ENCODE peak calls at places on chromosomes 2 and 18, in six cellular contexts. I is activated CD8-positive, alpha-beta memory T cell treated with anti-CD3 and anti-CD28 coated beads, Interleukin-2, amount 50 U/mL, for 48 hours; Z is activated naive CD8-positive, alpha-beta T cell treated with anti-CD3 and anti-CD28 coated beads, Interleukin-2, amount 10 ng/mL, durations not matched to agents 7 days and 5 days; P is SW 1271; G is putamen; R is hypothalamus. V is an unnamed sample.

GRCh38 chr2:213188971-213189899 is 37.8 kb upstream of the IKZF2 start:
- DNase-seq in R (no peak), G (no peak), I (no peak), Z (no peak), P (no peak), V (no peak)

GRCh38 chr18:67219821-67220220 is 296.7 kb downstream of the DSEL start:
- DNase-seq in G (no peak), I (no peak), R (no peak), Z (no peak), P (no peak), V (no peak)

GRCh38 chr2:224884188-224884587 is 158.1 kb downstream of the DOCK10 start:
- DNase-seq in R (no peak), G (no peak), P (no peak), I (no peak), Z (no peak), V (no peak)

GRCh38 chr2:239445771-239446524 is 45.1 kb upstream of the HDAC4 start:
- DNase-seq in Z (no peak), I (no peak), P (no peak), G (peak; percentile 94), R (peak; percentile 36), V (peak; percentile 99)

GRCh38 chr2:42348113-42348805 is 12.8 kb downstream of the COX7A2L start:
- DNase-seq in R (no peak), G (no peak), I (no peak), P (no peak), Z (no peak), V (no peak)

GRCh38 chr2:174606336-174606735 is 8.7 kb upstream of the WIPF1 start:
- DNase-seq in G (no peak), R (no peak), P (no peak), I (no peak), Z (no peak), V (peak; percentile 68)

GRCh38 chr2:222268311-222268980 is 30.4 kb downstream of the PAX3 start:
- DNase-seq in G (no peak), I (no peak), R (no peak), P (no peak), Z (no peak), V (no peak)

GRCh38 chr18:63138469-63139340 is 180.9 kb downstream of the BCL2 start:
- DNase-seq in P (no peak), I (no peak), Z (no peak), R (no peak), G (no peak), V (no peak)

GRCh38 chr2:240078631-240079030 is 25.3 kb upstream of the OR6B3 start:
- DNase-seq in I (no peak), P (no peak), Z (no peak), R (no peak), G (no peak), V (no peak)

GRCh38 chr2:198757069-198757468 is 700.7 kb downstream of the SATB2 start:
- DNase-seq in P (no peak), G (no peak), I (no peak), R (no peak), Z (no peak), V (no peak)

GRCh38 chr2:48016620-48017019 is 110.3 kb upstream of the FBXO11 start:
- DNase-seq in I (no peak), G (no peak), Z (no peak), R (no peak), P (peak; percentile 7), V (no peak)

GRCh38 chr2:231732604-231733003 is 24.3 kb downstream of the PTMA start:
- DNase-seq in G (no peak), Z (no peak), R (no peak), I (no peak), P (no peak), V (no peak)

GRCh38 chr2:60432202-60432601 is 121.3 kb downstream of the BCL11A start:
- DNase-seq in P (no peak), R (no peak), Z (no peak), G (no peak), I (no peak), V (no peak)

GRCh38 chr2:210577263-210578071 is 21.1 kb downstream of the CPS1 start:
- DNase-seq in P (peak; percentile 58), I (no peak), G (peak; percentile 72), R (no peak), Z (no peak), V (peak; percentile 90)

GRCh38 chr2:11814979-11815510 is 68.6 kb downstream of the LPIN1 start:
- DNase-seq in P (no peak), I (no peak), R (no peak), Z (no peak), G (no peak), V (no peak)